ENCODE peak calls at places on chromosomes 16 and 17, in eight cellular contexts. K is stimulated activated CD4-positive, alpha-beta T cell treated with anti-CD3 and anti-CD28 coated beads, Interleukin-1b, Interleukin-23, amount 100 ng/mL, for 48 hours; F is HTR-8/SVneo; R is skeletal muscle cell; D is activated CD4-positive, alpha-beta T cell treated with anti-CD3 and anti-CD28 coated beads, Interleukin-2, amount 10 ng/mL, durations not matched to agents 7 days and 5 days; W is PC-3; L is stimulated activated CD8-positive, alpha-beta memory T cell treated with anti-CD3 and anti-CD28 coated beads, Interleukin-15, amount 100 ng/mL, for 24 hours; O is mesenchymal stem cell. B is an unnamed sample.
A peak's percentile ranks its signal among the peaks of the same experiment; 100 is the strongest.

GRCh38 chr16:48810803-48811453 is 200.9 kb upstream of the N4BP1 start:
- DNase-seq in R (no peak), O (no peak), W (no peak), L (no peak), K (no peak), F (no peak), D (no peak), B (no peak)

GRCh38 chr16:68300736-68301459 is 9.8 kb downstream of the SLC7A6OS start:
- DNase-seq in D (no peak), F (no peak), W (no peak), K (no peak), O (no peak), R (no peak), L (no peak), B (no peak)

GRCh38 chr16:85978976-85979375 is 80.0 kb downstream of the IRF8 start:
- DNase-seq in K (no peak), O (no peak), F (no peak), R (no peak), D (no peak), W (no peak), L (no peak), B (no peak)

GRCh38 chr16:64051826-64052225 is 1070.0 kb downstream of the CDH11 start:
- DNase-seq in K (no peak), F (no peak), L (no peak), O (peak; percentile 34), D (no peak), W (peak; percentile 37), R (no peak), B (peak; percentile 37)

GRCh38 chr16:87464691-87465300 is 28.0 kb downstream of the ZCCHC14 start:
- DNase-seq in L (no peak), W (peak; percentile 61), D (no peak), O (peak; percentile 100), F (peak; percentile 41), R (peak; percentile 77), K (peak; percentile 62), B (peak; percentile 93)

GRCh38 chr17:5630434-5630833 is 46.1 kb upstream of the NLRP1 start:
- DNase-seq in W (peak; percentile 20), O (no peak), L (no peak), K (no peak), R (peak; percentile 7), D (no peak), F (no peak), B (no peak)

GRCh38 chr17:46770818-46771600 is 47.5 kb downstream of the WNT3 start:
- DNase-seq in D (no peak), L (no peak), K (peak; percentile 27), O (peak; percentile 63), F (peak; percentile 71), W (peak; percentile 84), R (no peak), B (no peak)

GRCh38 chr17:80766290-80766689 is 221.7 kb downstream of the RPTOR start:
- DNase-seq in F (no peak), D (no peak), O (no peak), W (no peak), L (no peak), R (no peak), K (no peak), B (no peak)

GRCh38 chr17:67478266-67479118 is 101.4 kb downstream of the PITPNC1 start:
- DNase-seq in D (no peak), K (no peak), W (no peak), R (no peak), F (no peak), L (no peak), O (no peak), B (no peak)

GRCh38 chr17:52505601-52506000 is 347.1 kb upstream of the CA10 start:
- DNase-seq in D (no peak), K (no peak), W (no peak), O (no peak), F (no peak), R (no peak), L (no peak), B (no peak)

GRCh38 chr16:88533945-88534641 is 36.1 kb upstream of the ZC3H18 start:
- DNase-seq in D (peak; percentile 76), W (peak; percentile 64), R (no peak), L (peak; percentile 77), K (peak; percentile 76), O (peak; percentile 43), F (peak; percentile 92), B (peak; percentile 47)

GRCh38 chr17:56678249-56679144 is 85.0 kb downstream of the NOG start:
- DNase-seq in K (no peak), W (no peak), F (no peak), L (no peak), D (no peak), O (peak; percentile 22), R (no peak), B (no peak)

GRCh38 chr16:79492036-79492435 is 108.5 kb downstream of the MAF start:
- DNase-seq in W (no peak), K (no peak), L (no peak), R (no peak), F (no peak), D (no peak), O (no peak), B (no peak)

GRCh38 chr17:60110586-60110985 is 31.9 kb upstream of the HEATR6 start:
- DNase-seq in F (no peak), D (no peak), R (no peak), W (no peak), K (no peak), O (no peak), L (no peak), B (no peak)

GRCh38 chr16:11410382-11411058 is 65.3 kb downstream of the RMI2 start:
- DNase-seq in D (no peak), K (no peak), R (no peak), F (no peak), L (no peak), O (no peak), W (no peak), B (peak; percentile 70)

GRCh38 chr17:42674755-42675347 is 1.9 kb downstream of the PLEKHH3 start:
- DNase-seq in L (no peak), F (no peak), O (no peak), D (no peak), W (no peak), K (no peak), R (no peak), B (no peak)

GRCh38 chr16:79874391-79874790 is 273.9 kb upstream of the MAF start:
- DNase-seq in F (no peak), W (no peak), D (no peak), K (no peak), R (no peak), L (no peak), O (no peak), B (peak; percentile 29)

GRCh38 chr17:50213026-50214015 is 11.9 kb upstream of the COL1A1 start:
- DNase-seq in F (no peak), O (peak; percentile 77), D (peak; percentile 23), W (no peak), L (no peak), R (no peak), K (peak; percentile 50), B (peak; percentile 57)

GRCh38 chr16:11719171-11719570 is 23.5 kb downstream of the TXNDC11 start:
- DNase-seq in K (no peak), L (no peak), O (no peak), W (no peak), R (no peak), D (no peak), F (no peak), B (no peak)

GRCh38 chr17:55158439-55158838 is 106.3 kb upstream of the HLF start:
- DNase-seq in F (no peak), R (no peak), K (no peak), D (no peak), W (peak; percentile 83), L (no peak), O (no peak), B (no peak)

GRCh38 chr16:84827131-84827574 is 7.4 kb downstream of the CRISPLD2 start:
- DNase-seq in F (no peak), W (no peak), K (no peak), O (peak; percentile 91), R (no peak), L (no peak), D (no peak), B (no peak)

GRCh38 chr17:7651959-7652658 is 1.4 kb downstream of the ATP1B2 start:
- DNase-seq in K (no peak), W (no peak), D (no peak), L (no peak), F (no peak), R (no peak), O (no peak), B (no peak)

GRCh38 chr16:1743376-1744337 is 27.7 kb downstream of the NME3 start:
- DNase-seq in F (no peak), O (no peak), K (no peak), W (no peak), D (no peak), L (no peak), R (no peak), B (no peak)

GRCh38 chr17:64442550-64442971 is 6.4 kb upstream of the MILR1 start:
- DNase-seq in R (no peak), K (no peak), O (no peak), D (peak; percentile 11), W (peak; percentile 61), L (no peak), F (no peak), B (no peak)

GRCh38 chr17:34414338-34414737 is 51.3 kb upstream of the CCL1 start:
- DNase-seq in L (no peak), R (no peak), W (no peak), K (no peak), F (no peak), D (no peak), O (no peak), B (no peak)

GRCh38 chr16:10961231-10961630 is 16.9 kb downstream of the CLEC16A start:
- DNase-seq in O (peak; percentile 93), W (no peak), F (no peak), L (no peak), K (peak; percentile 55), D (no peak), R (peak; percentile 72), B (no peak)

GRCh38 chr17:14211778-14212177 is 24.9 kb downstream of the CDRT15 start:
- DNase-seq in W (no peak), F (no peak), L (no peak), K (peak; percentile 36), D (no peak), R (no peak), O (no peak), B (no peak)

GRCh38 chr17:8007836-8008235 is 5.4 kb downstream of the GUCY2D start:
- DNase-seq in K (no peak), D (no peak), F (no peak), R (no peak), L (no peak), O (no peak), W (no peak), B (no peak)

GRCh38 chr17:12545877-12546513 is 119.7 kb upstream of the MYOCD start:
- DNase-seq in K (peak; percentile 8), O (peak; percentile 66), F (peak; percentile 33), L (no peak), D (no peak), R (no peak), W (peak; percentile 67), B (peak; percentile 48)

GRCh38 chr17:44707755-44708400 is 587 bp upstream of the DBF4B start:
- DNase-seq in O (no peak), K (no peak), W (peak; percentile 8), R (no peak), F (no peak), L (no peak), D (no peak), B (no peak)

GRCh38 chr16:20904507-20905079 is 4.0 kb downstream of the LYRM1 start:
- DNase-seq in W (peak; percentile 75), L (no peak), D (peak; percentile 51), O (peak; percentile 64), R (no peak), K (peak; percentile 4), F (no peak), B (peak; percentile 64)

GRCh38 chr17:67460097-67460496 is 83.0 kb downstream of the PITPNC1 start:
- DNase-seq in O (no peak), F (no peak), R (no peak), L (no peak), D (no peak), W (no peak), K (no peak), B (no peak)

GRCh38 chr16:89577055-89577759 is 1.6 kb downstream of the CPNE7 start:
- DNase-seq in L (no peak), O (no peak), W (no peak), F (no peak), K (no peak), D (no peak), R (no peak), B (no peak)

GRCh38 chr16:11743308-11744074 is 834 bp upstream of the TXNDC11 start:
- DNase-seq in W (peak; percentile 8), O (peak; percentile 89), R (no peak), D (peak; percentile 20), L (no peak), K (peak; percentile 27), F (peak; percentile 18), B (peak; percentile 45)